ENCODE peak calls at places on chromosomes 13 and 19, in ten cellular contexts. One of them, this sample, is unnamed.

GRCh38 chr19:15555759-15556633 is 47.7 kb downstream of the CYP4F22 start:
- DNase-seq in HAP-1: peak; percentile 98
- DNase-seq in neural progenitor cell: peak; percentile 91
- DNase-seq in psoas muscle: peak; percentile 88
- DNase-seq in mesendoderm: peak; percentile 97
- DNase-seq in ovary: peak; percentile 81
- DNase-seq in hepatocyte: peak; percentile 92
- DNase-seq in stomach: peak; percentile 88
- DNase-seq in PC-9: peak; percentile 94
- DNase-seq in GM23338: peak; percentile 98
- DNase-seq in this sample: peak; percentile 97

GRCh38 chr13:21022694-21023325 is 38.6 kb downstream of the LATS2 start:
- DNase-seq in neural progenitor cell: peak; percentile 35
- DNase-seq in hepatocyte: no peak
- DNase-seq in ovary: peak; percentile 47
- DNase-seq in HAP-1: no peak
- DNase-seq in PC-9: no peak
- DNase-seq in stomach: no peak
- DNase-seq in psoas muscle: no peak
- DNase-seq in mesendoderm: no peak
- DNase-seq in GM23338: peak; percentile 72
- DNase-seq in this sample: peak; percentile 66

GRCh38 chr13:25839356-25839755 is 212.5 kb downstream of the SHISA2 start:
- DNase-seq in psoas muscle: no peak
- DNase-seq in PC-9: no peak
- DNase-seq in HAP-1: peak; percentile 26
- DNase-seq in ovary: no peak
- DNase-seq in hepatocyte: no peak
- DNase-seq in mesendoderm: no peak
- DNase-seq in GM23338: no peak
- DNase-seq in neural progenitor cell: no peak
- DNase-seq in stomach: no peak
- DNase-seq in this sample: no peak

GRCh38 chr13:26618726-26619125 is 61.2 kb downstream of the WASF3 start:
- DNase-seq in stomach: no peak
- DNase-seq in ovary: no peak
- DNase-seq in neural progenitor cell: no peak
- DNase-seq in psoas muscle: no peak
- DNase-seq in mesendoderm: no peak
- DNase-seq in hepatocyte: no peak
- DNase-seq in PC-9: no peak
- DNase-seq in HAP-1: no peak
- DNase-seq in GM23338: no peak
- DNase-seq in this sample: no peak

GRCh38 chr13:45713106-45713690 is 11.1 kb downstream of the CBY2 start:
- DNase-seq in stomach: no peak
- DNase-seq in psoas muscle: no peak
- DNase-seq in mesendoderm: no peak
- DNase-seq in HAP-1: no peak
- DNase-seq in ovary: no peak
- DNase-seq in PC-9: no peak
- DNase-seq in neural progenitor cell: no peak
- DNase-seq in hepatocyte: no peak
- DNase-seq in GM23338: no peak
- DNase-seq in this sample: peak; percentile 21

GRCh38 chr13:103883152-103883551 is 816.9 kb upstream of the SLC10A2 start:
- DNase-seq in psoas muscle: peak; percentile 79
- DNase-seq in neural progenitor cell: peak; percentile 83
- DNase-seq in PC-9: peak; percentile 91
- DNase-seq in HAP-1: peak; percentile 17
- DNase-seq in hepatocyte: peak; percentile 94
- DNase-seq in mesendoderm: peak; percentile 94
- DNase-seq in stomach: peak; percentile 68
- DNase-seq in ovary: peak; percentile 26
- DNase-seq in GM23338: peak; percentile 84
- DNase-seq in this sample: peak; percentile 37

GRCh38 chr13:23801141-23801540 is 88.1 kb downstream of the MIPEP start:
- DNase-seq in PC-9: no peak
- DNase-seq in stomach: no peak
- DNase-seq in GM23338: no peak
- DNase-seq in hepatocyte: no peak
- DNase-seq in neural progenitor cell: no peak
- DNase-seq in ovary: no peak
- DNase-seq in psoas muscle: no peak
- DNase-seq in HAP-1: no peak
- DNase-seq in mesendoderm: no peak
- DNase-seq in this sample: no peak

GRCh38 chr19:14413355-14413754 is 5.8 kb downstream of the DDX39A start:
- DNase-seq in GM23338: no peak
- DNase-seq in hepatocyte: no peak
- DNase-seq in PC-9: no peak
- DNase-seq in stomach: no peak
- DNase-seq in neural progenitor cell: no peak
- DNase-seq in mesendoderm: no peak
- DNase-seq in psoas muscle: no peak
- DNase-seq in ovary: no peak
- DNase-seq in HAP-1: no peak
- DNase-seq in this sample: peak; percentile 29

GRCh38 chr19:3547767-3548282 is 8.9 kb downstream of the TEKTIP1 start:
- DNase-seq in HAP-1: no peak
- DNase-seq in psoas muscle: no peak
- DNase-seq in PC-9: no peak
- DNase-seq in stomach: no peak
- DNase-seq in neural progenitor cell: no peak
- DNase-seq in mesendoderm: no peak
- DNase-seq in hepatocyte: no peak
- DNase-seq in ovary: no peak
- DNase-seq in GM23338: no peak
- DNase-seq in this sample: no peak

GRCh38 chr19:14450168-14450874 is 17.2 kb downstream of the PKN1 start:
- DNase-seq in mesendoderm: peak; percentile 92
- DNase-seq in GM23338: peak; percentile 98
- DNase-seq in PC-9: peak; percentile 54
- DNase-seq in ovary: no peak
- DNase-seq in neural progenitor cell: peak; percentile 65
- DNase-seq in hepatocyte: peak; percentile 37
- DNase-seq in stomach: no peak
- DNase-seq in psoas muscle: peak; percentile 41
- DNase-seq in HAP-1: peak; percentile 96
- DNase-seq in this sample: peak; percentile 99

GRCh38 chr19:1224047-1224825 is 13.6 kb downstream of the CBARP start:
- DNase-seq in PC-9: no peak
- DNase-seq in neural progenitor cell: no peak
- DNase-seq in psoas muscle: no peak
- DNase-seq in GM23338: no peak
- DNase-seq in ovary: no peak
- DNase-seq in hepatocyte: no peak
- DNase-seq in HAP-1: no peak
- DNase-seq in stomach: no peak
- DNase-seq in mesendoderm: no peak
- DNase-seq in this sample: no peak

GRCh38 chr19:1226522-1227312 is 11.1 kb downstream of the CBARP start:
- DNase-seq in PC-9: no peak
- DNase-seq in stomach: no peak
- DNase-seq in mesendoderm: no peak
- DNase-seq in hepatocyte: no peak
- DNase-seq in HAP-1: no peak
- DNase-seq in psoas muscle: no peak
- DNase-seq in ovary: no peak
- DNase-seq in neural progenitor cell: no peak
- DNase-seq in GM23338: no peak
- DNase-seq in this sample: no peak

GRCh38 chr19:1226227-1226518 is 11.6 kb downstream of the CBARP start:
- DNase-seq in psoas muscle: no peak
- DNase-seq in neural progenitor cell: no peak
- DNase-seq in mesendoderm: no peak
- DNase-seq in GM23338: no peak
- DNase-seq in ovary: no peak
- DNase-seq in HAP-1: no peak
- DNase-seq in hepatocyte: no peak
- DNase-seq in PC-9: no peak
- DNase-seq in stomach: no peak
- DNase-seq in this sample: no peak

GRCh38 chr19:1224847-1225246 is 13.0 kb downstream of the CBARP start:
- DNase-seq in PC-9: no peak
- DNase-seq in psoas muscle: no peak
- DNase-seq in neural progenitor cell: no peak
- DNase-seq in mesendoderm: no peak
- DNase-seq in ovary: no peak
- DNase-seq in stomach: no peak
- DNase-seq in GM23338: no peak
- DNase-seq in hepatocyte: no peak
- DNase-seq in HAP-1: no peak
- DNase-seq in this sample: no peak

GRCh38 chr19:1225451-1226226 is 12.2 kb downstream of the CBARP start:
- DNase-seq in ovary: no peak
- DNase-seq in GM23338: no peak
- DNase-seq in mesendoderm: no peak
- DNase-seq in hepatocyte: no peak
- DNase-seq in PC-9: no peak
- DNase-seq in psoas muscle: no peak
- DNase-seq in stomach: no peak
- DNase-seq in neural progenitor cell: no peak
- DNase-seq in HAP-1: no peak
- DNase-seq in this sample: no peak
- H3K36me3 ChIP-seq in ovary: no peaks in the 10 kb centered on the region
- H3K36me3 ChIP-seq in GM23338: no peaks in the 10 kb centered on the region
- H3K36me3 ChIP-seq in mesendoderm: no peaks in the 10 kb centered on the region
- H3K36me3 ChIP-seq in hepatocyte: no peaks in the 10 kb centered on the region
- H3K36me3 ChIP-seq in PC-9: no peaks in the 10 kb centered on the region
- H3K36me3 ChIP-seq in psoas muscle: peaks cover 68% of the 10 kb centered on the region
- H3K36me3 ChIP-seq in stomach: peaks cover 78% of the 10 kb centered on the region
- H3K36me3 ChIP-seq in neural progenitor cell: no peaks in the 10 kb centered on the region
- H3K36me3 ChIP-seq in HAP-1: peaks cover 66% of the 10 kb centered on the region
- H3K36me3 ChIP-seq in this sample: peaks cover 5% of the 10 kb centered on the region

DNA sequence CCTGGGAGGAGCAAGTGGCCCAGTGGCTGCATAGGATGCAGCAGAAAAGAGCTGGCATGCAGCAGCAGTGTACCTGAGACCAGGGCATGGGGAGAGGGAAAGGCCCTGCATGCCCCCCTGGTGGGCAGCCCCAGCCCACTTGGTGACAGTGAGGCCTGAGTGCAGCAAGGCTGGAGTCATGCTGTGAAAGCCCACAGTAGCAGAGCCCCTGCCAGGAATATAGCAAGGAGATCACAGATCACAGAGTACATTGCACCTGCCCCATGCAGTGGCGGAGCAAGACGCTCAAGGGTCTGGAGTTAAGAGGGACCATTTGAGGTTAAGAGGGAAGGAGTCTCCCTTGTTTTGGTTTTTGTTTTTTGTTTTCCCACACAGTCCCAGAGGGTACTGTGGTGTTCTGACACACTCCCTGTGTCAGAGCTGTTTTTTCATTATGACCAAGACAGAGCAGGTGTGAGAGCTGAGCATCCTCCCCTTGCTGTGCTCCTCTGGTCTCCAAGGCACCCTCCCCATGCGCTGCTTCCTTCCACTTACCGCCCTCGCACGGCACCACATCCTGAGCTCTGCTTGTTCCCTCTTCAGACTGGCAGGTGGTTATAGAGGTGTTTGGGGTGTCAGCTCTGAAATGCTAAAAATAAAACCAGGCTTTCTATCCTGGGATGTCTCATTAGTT is 85.0 kb upstream of the UBL3 start:
- DNase-seq in GM23338: no peak
- DNase-seq in stomach: peak; percentile 48
- DNase-seq in ovary: no peak
- DNase-seq in PC-9: no peak
- DNase-seq in psoas muscle: no peak
- DNase-seq in mesendoderm: no peak
- DNase-seq in HAP-1: no peak
- DNase-seq in hepatocyte: no peak
- DNase-seq in neural progenitor cell: no peak
- DNase-seq in this sample: peak; percentile 35
- H3K4me3 ChIP-seq in GM23338: no peak overlapping the region
- H3K4me3 ChIP-seq in stomach: no peak overlapping the region
- H3K4me3 ChIP-seq in ovary: no peak overlapping the region
- H3K4me3 ChIP-seq in PC-9: no peak overlapping the region
- H3K4me3 ChIP-seq in psoas muscle: no peak overlapping the region
- H3K4me3 ChIP-seq in mesendoderm: no peak overlapping the region
- H3K4me3 ChIP-seq in HAP-1: no peak overlapping the region
- H3K4me3 ChIP-seq in hepatocyte: no peak overlapping the region
- H3K4me3 ChIP-seq in neural progenitor cell: no peak overlapping the region
- H3K4me3 ChIP-seq in this sample: no peak overlapping the region

GRCh38 chr19:51185868-51186215 is 39.0 kb upstream of the CD33 start:
- DNase-seq in HAP-1: no peak
- DNase-seq in stomach: no peak
- DNase-seq in neural progenitor cell: no peak
- DNase-seq in psoas muscle: no peak
- DNase-seq in mesendoderm: no peak
- DNase-seq in PC-9: no peak
- DNase-seq in ovary: no peak
- DNase-seq in hepatocyte: no peak
- DNase-seq in GM23338: no peak
- DNase-seq in this sample: no peak

GRCh38 chr19:51186323-51186722 is 38.6 kb upstream of the CD33 start:
- DNase-seq in stomach: no peak
- DNase-seq in psoas muscle: no peak
- DNase-seq in GM23338: no peak
- DNase-seq in HAP-1: no peak
- DNase-seq in neural progenitor cell: no peak
- DNase-seq in mesendoderm: no peak
- DNase-seq in PC-9: no peak
- DNase-seq in ovary: no peak
- DNase-seq in hepatocyte: no peak
- DNase-seq in this sample: peak; percentile 41

GRCh38 chr19:51183629-51184028 is 41.3 kb upstream of the CD33 start:
- DNase-seq in neural progenitor cell: no peak
- DNase-seq in ovary: no peak
- DNase-seq in stomach: no peak
- DNase-seq in psoas muscle: no peak
- DNase-seq in PC-9: no peak
- DNase-seq in hepatocyte: no peak
- DNase-seq in GM23338: no peak
- DNase-seq in HAP-1: no peak
- DNase-seq in mesendoderm: no peak
- DNase-seq in this sample: no peak

GRCh38 chr19:51187395-51188226 is 37.3 kb upstream of the CD33 start:
- DNase-seq in hepatocyte: no peak
- DNase-seq in HAP-1: no peak
- DNase-seq in ovary: no peak
- DNase-seq in PC-9: no peak
- DNase-seq in GM23338: no peak
- DNase-seq in psoas muscle: no peak
- DNase-seq in neural progenitor cell: no peak
- DNase-seq in mesendoderm: no peak
- DNase-seq in stomach: no peak
- DNase-seq in this sample: no peak

GRCh38 chr19:51185069-51185867 is 39.6 kb upstream of the CD33 start:
- DNase-seq in HAP-1: no peak
- DNase-seq in neural progenitor cell: no peak
- DNase-seq in PC-9: no peak
- DNase-seq in hepatocyte: no peak
- DNase-seq in ovary: no peak
- DNase-seq in mesendoderm: no peak
- DNase-seq in stomach: no peak
- DNase-seq in GM23338: no peak
- DNase-seq in psoas muscle: no peak
- DNase-seq in this sample: no peak
- H3K27me3 ChIP-seq in HAP-1: no peaks in the 10 kb centered on the region
- H3K27me3 ChIP-seq in neural progenitor cell: peaks cover 28% of the 10 kb centered on the region
- H3K27me3 ChIP-seq in PC-9: peaks cover 86% of the 10 kb centered on the region
- H3K27me3 ChIP-seq in hepatocyte: peaks cover 8% of the 10 kb centered on the region
- H3K27me3 ChIP-seq in ovary: no peaks in the 10 kb centered on the region
- H3K27me3 ChIP-seq in mesendoderm: no peaks in the 10 kb centered on the region
- H3K27me3 ChIP-seq in stomach: peaks cover 7% of the 10 kb centered on the region
- H3K27me3 ChIP-seq in GM23338: peaks cover 11% of the 10 kb centered on the region
- H3K27me3 ChIP-seq in psoas muscle: peaks cover 2% of the 10 kb centered on the region
- H3K27me3 ChIP-seq in this sample: peaks cover 9% of the 10 kb centered on the region

GRCh38 chr19:45361608-45362007 is 8.8 kb downstream of the ERCC2 start:
- DNase-seq in hepatocyte: no peak
- DNase-seq in HAP-1: no peak
- DNase-seq in GM23338: no peak
- DNase-seq in ovary: no peak
- DNase-seq in neural progenitor cell: no peak
- DNase-seq in PC-9: no peak
- DNase-seq in stomach: no peak
- DNase-seq in psoas muscle: no peak
- DNase-seq in mesendoderm: no peak
- DNase-seq in this sample: peak; percentile 30
- H3K36me3 ChIP-seq in hepatocyte: no peaks in the 10 kb centered on the region
- H3K36me3 ChIP-seq in HAP-1: peaks cover 76% of the 10 kb centered on the region
- H3K36me3 ChIP-seq in GM23338: peaks cover 24% of the 10 kb centered on the region
- H3K36me3 ChIP-seq in ovary: no peaks in the 10 kb centered on the region
- H3K36me3 ChIP-seq in neural progenitor cell: no peaks in the 10 kb centered on the region
- H3K36me3 ChIP-seq in PC-9: no peaks in the 10 kb centered on the region
- H3K36me3 ChIP-seq in stomach: peaks cover 81% of the 10 kb centered on the region
- H3K36me3 ChIP-seq in psoas muscle: peaks cover 45% of the 10 kb centered on the region
- H3K36me3 ChIP-seq in mesendoderm: peaks cover 13% of the 10 kb centered on the region
- H3K36me3 ChIP-seq in this sample: peaks cover 48% of the 10 kb centered on the region

This sample was measured in H7.